ENCODE peak calls at places on chromosomes 5 and 9, in five cellular contexts. B is AG09309, U is kidney epithelial cell, V is NB4, Y is OCI-LY7. A is an unnamed sample.

GRCh38 chr9:18384066-18384465 is 89.9 kb upstream of the ADAMTSL1 start:
- DNase-seq in U (no peak), V (no peak), Y (no peak), B (no peak), A (no peak)

GRCh38 chr5:168364151-168364661 is 72.8 kb downstream of the WWC1 start:
- DNase-seq in Y (no peak), V (no peak), B (peak), U (peak), A (no peak)

GRCh38 chr5:39076101-39076756 is 2.0 kb upstream of the RICTOR start:
- DNase-seq in U (no peak), B (no peak), Y (no peak), V (no peak), A (no peak)

GRCh38 chr5:146158255-146158654 is 24.2 kb downstream of the LARS1 start:
- DNase-seq in V (no peak), U (no peak), Y (no peak), B (no peak), A (no peak)

GRCh38 chr5:137666109-137666850 is 69.6 kb downstream of the KLHL3 start:
- DNase-seq in B (peak), Y (no peak), V (peak), U (no peak), A (no peak)

GRCh38 chr5:6573651-6574101 is 59.2 kb downstream of the NSUN2 start:
- DNase-seq in B (no peak), Y (no peak), U (no peak), V (no peak), A (no peak)

GRCh38 chr5:129460121-129460950 is at the start of gene ADAMTS19:
- DNase-seq in B (no peak), Y (no peak), V (no peak), U (no peak), A (no peak)

GRCh38 chr5:10453564-10453963 is 11.9 kb downstream of the ROPN1L start:
- DNase-seq in B (no peak), U (peak), Y (no peak), V (no peak), A (no peak)

GRCh38 chr9:33288235-33288634 is 2.1 kb upstream of the NFX1 start:
- DNase-seq in V (no peak), U (no peak), Y (no peak), B (no peak), A (no peak)

GRCh38 chr9:121827251-121827967 is 176.0 kb downstream of the DAB2IP start:
- DNase-seq in V (no peak), U (no peak), Y (no peak), B (no peak), A (no peak)

DNA sequence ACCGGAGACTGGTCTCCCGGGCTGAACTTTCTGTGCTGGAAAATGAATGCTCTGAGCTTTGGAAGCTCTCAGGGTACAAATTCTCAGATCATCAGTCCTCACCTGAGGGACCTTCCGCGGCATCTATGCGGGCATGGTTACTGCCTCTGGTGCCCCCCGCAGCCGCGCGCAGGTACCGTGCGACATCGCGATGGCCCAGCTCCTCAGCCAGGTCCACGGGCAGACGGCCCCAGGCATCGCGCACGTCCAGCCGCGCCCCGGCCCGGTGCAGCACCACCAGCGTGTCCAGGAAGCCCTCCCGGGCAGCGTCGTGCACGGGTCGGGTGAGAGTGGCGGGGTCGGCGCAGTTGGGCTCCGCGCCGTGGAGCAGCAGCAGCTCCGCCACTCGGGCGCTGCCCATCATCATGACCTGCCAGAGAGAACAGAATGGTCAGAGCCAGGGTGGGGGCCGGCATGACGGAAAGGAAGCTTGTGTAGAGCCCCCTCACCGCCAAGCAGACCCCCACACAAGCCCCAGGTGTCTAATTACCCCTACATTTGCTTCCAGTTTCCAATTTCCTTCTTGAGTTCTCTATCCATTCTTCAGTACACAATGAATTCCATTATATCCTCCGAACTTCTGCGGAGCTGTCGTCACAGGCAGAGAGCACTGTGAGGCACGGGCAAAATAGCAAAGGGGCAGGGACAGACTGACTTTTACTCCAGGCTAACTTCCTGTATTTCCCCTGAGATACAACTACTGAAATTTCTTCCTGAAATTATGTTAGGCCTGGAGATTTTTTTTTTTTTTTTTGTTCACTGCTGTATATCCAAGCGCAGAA is 23.2 kb downstream of the CDKN2A start:
- DNase-seq in V (no peak), Y (no peak), B (no peak), U (no peak), A (no peak)
- H3K4me3 ChIP-seq in V (no peak), Y (no peak), B (no peak), U (no peak), A (no peak)

GRCh38 chr9:34810187-34810524 is 100.2 kb upstream of the CCL21 start:
- DNase-seq in Y (no peak), B (no peak), U (no peak), V (no peak), A (no peak)

GRCh38 chr9:34809504-34810186 is 99.7 kb upstream of the CCL21 start:
- DNase-seq in V (no peak), Y (no peak), U (no peak), B (no peak), A (no peak)
- H3K4me3 ChIP-seq in V (no peak), Y (no peak), U (no peak), B (no peak), A (no peak)

GRCh38 chr9:137485343-137486140 is 26.4 kb upstream of the NSMF start:
- DNase-seq in Y (no peak), B (no peak), V (no peak), U (no peak), A (no peak)
- H3K4me3 ChIP-seq in Y (no peak), B (no peak), V (no peak), U (no peak), A (no peak)

GRCh38 chr9:112327718-112328450 is 5.5 kb downstream of the PTBP3 start:
- DNase-seq in V (no peak), Y (no peak), U (no peak), B (no peak), A (no peak)
- H3K4me3 ChIP-seq in V (no peak), Y (no peak), U (no peak), B (no peak), A (no peak)

DNA sequence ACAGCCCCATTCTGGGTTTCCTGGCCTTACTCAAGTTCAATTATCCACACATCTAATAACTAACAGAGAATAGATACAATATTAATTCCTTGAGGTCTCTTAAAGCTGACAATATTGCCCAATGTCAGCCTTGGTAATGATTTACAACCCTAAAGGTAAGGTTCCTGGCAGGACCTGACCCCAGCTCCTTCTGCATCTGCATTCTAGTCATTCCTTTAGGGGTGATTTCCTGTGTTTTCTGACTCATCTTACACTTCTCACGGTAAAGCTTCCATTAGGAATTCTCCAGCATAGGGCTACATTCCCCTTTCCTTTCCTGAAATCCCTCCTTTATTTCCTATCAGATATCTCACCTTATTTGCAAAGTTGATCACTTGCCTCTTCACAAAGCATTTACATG is 9.3 kb downstream of the HAVCR1 start:
- DNase-seq in Y (no peak), U (peak), V (no peak), B (peak), A (peak)
- H3K4me3 ChIP-seq in Y (no peak), U (no peak), V (no peak), B (no peak), A (no peak)

A was measured in HFF-Myc.